ENCODE peak calls at places on chromosomes 7 and 10, in four cellular contexts. X is suprapubic skin, Z is mammary epithelial cell, U is left ventricle myocardium inferior. P is an unnamed sample. For H3K9me3, the result is how much of the 10 kb centered on the place peaks cover.

GRCh38 chr10:35379226-35380137 is 43.2 kb downstream of the CCNY start:
- DNase-seq in Z (no peak), X (no peak), U (peak), P (no peak)

GRCh38 chr7:28973591-28973990 is 15.5 kb upstream of the TRIL start:
- DNase-seq in X (no peak), Z (no peak), U (no peak), P (no peak)

GRCh38 chr7:30800785-30801252 is 29.6 kb downstream of the MINDY4 start:
- DNase-seq in X (no peak), Z (peak), U (no peak), P (peak)

GRCh38 chr7:129989466-129989865 is 36.7 kb upstream of the UBE2H start:
- DNase-seq in Z (peak), U (no peak), X (no peak), P (no peak)

GRCh38 chr7:47100815-47101435 is 481.0 kb downstream of the TNS3 start:
- DNase-seq in X (no peak), U (peak), Z (peak), P (peak)

GRCh38 chr7:20798081-20798693 is 11.5 kb upstream of the SP8 start:
- DNase-seq in U (no peak), X (no peak), Z (peak), P (peak)

GRCh38 chr10:123274513-123275182 is 120.4 kb downstream of the BUB3 start:
- DNase-seq in X (no peak), Z (no peak), U (no peak), P (no peak)

GRCh38 chr10:61869772-61870520 is 31.6 kb upstream of the ARID5B start:
- DNase-seq in U (no peak), X (no peak), Z (no peak), P (no peak)

GRCh38 chr10:124653811-124654651 is 90.1 kb downstream of the FAM53B start:
- DNase-seq in U (no peak), Z (peak), X (no peak), P (no peak)

GRCh38 chr10:87940210-87940609 is 76.8 kb downstream of the PTEN start:
- DNase-seq in X (no peak), U (no peak), Z (no peak), P (no peak)

DNA sequence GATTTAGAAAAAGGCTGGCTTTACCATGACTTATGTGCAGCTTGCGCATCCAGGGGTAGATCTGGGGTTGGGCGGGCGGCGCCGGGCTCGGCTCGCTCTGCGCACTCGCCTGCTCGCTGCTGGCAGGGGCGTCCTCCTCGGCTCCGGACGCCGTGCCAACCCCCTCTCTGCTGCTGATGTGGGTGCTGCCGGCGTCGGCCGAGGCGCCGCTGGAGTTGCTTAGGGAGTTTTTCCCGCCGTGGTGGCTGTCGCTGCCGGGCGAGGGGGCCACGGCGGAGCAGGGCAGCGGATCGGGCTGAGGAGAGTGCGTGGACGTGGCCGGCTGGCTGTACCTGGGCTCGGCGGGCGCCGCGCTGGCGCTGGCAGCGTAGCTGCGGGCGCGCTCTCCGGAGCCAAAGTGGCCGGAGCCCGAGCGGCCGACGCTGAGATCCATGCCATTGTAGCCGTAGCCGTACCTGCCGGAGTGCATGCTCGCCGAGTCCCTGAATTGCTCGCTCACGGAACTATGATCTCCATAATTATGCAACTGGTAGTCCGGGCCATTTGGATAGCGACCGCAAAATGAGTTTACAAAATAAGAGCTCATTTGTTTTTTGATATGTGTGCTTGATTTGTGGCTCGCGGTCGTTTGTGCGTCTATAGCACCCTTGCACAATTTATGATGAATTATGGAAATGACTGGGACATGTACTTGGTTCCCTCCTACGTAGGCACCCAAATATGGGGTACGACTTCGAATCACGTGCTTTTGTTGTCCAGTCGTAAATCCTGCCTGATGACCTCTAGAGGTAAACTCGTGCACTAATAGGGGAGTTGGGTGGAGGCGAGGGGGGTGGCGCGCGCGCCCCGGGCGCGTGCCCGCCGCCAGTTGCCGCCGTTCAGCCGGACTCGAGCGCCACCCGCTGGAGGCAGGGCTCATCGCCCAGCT is at the start of gene HOXA5:
- DNase-seq in U (no peak), X (peak), Z (peak), P (peak)
- H3K4me3 ChIP-seq in U (peak), X (peak), Z (peak), P (peak)

GRCh38 chr7:22771829-22772228 is 44.8 kb downstream of the IL6 start:
- DNase-seq in Z (no peak), X (no peak), U (no peak), P (no peak)

GRCh38 chr7:22776964-22777363 is 45.7 kb downstream of the TOMM7 start:
- DNase-seq in Z (no peak), X (no peak), U (no peak), P (no peak)

GRCh38 chr7:22772885-22773284 is 45.9 kb downstream of the IL6 start:
- DNase-seq in Z (no peak), X (no peak), U (no peak), P (no peak)

GRCh38 chr7:22765609-22766008 is 38.6 kb downstream of the IL6 start:
- DNase-seq in X (no peak), U (no peak), Z (no peak), P (no peak)

GRCh38 chr7:22771194-22771593 is 44.2 kb downstream of the IL6 start:
- DNase-seq in U (no peak), X (no peak), Z (no peak), P (no peak)
- H3K9me3 ChIP-seq in U (under half), X (under half), Z (under half), P (under half)

GRCh38 chr10:19713800-19714525 is 102.3 kb upstream of the PLXDC2 start:
- DNase-seq in Z (no peak), U (no peak), X (no peak), P (peak)
- H3K4me3 ChIP-seq in Z (no peak), U (no peak), X (no peak), P (no peak)

DNA sequence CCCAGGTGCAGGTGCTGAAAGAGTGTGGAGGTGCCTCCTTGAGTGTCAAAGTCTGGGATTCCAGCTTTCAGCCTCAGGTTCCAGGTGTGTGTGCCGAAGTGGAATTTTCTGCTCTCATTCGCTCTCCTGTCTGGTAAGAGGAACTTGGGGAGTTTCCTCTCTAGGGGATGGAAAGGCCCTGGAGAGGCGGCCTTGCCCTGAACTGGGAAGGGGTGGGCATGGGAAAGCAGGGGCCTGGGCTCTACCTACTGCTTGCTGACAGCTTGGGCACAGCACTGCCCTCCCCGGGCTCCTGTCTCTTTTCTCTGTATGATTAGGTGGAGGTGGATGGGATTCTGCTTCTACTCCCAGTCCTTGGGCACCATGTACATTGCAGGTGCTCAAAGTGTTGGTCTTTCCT is 192.8 kb downstream of the ZNF716 start:
- DNase-seq in X (no peak), Z (no peak), U (no peak), P (no peak)
- H3K9me3 ChIP-seq in X (under half), Z (under half), U (under half), P (under half)

GRCh38 chr10:131453772-131454634 is 142.5 kb upstream of the TCERG1L start:
- DNase-seq in U (peak), Z (no peak), X (peak), P (no peak)
- H3K4me3 ChIP-seq in U (peak), Z (no peak), X (peak), P (no peak)

GRCh38 chr7:2853147-2853546 is 9.0 kb upstream of the GNA12 start:
- DNase-seq in X (no peak), Z (no peak), U (no peak), P (no peak)

GRCh38 chr7:2855386-2855785 is 11.3 kb upstream of the GNA12 start:
- DNase-seq in X (no peak), U (no peak), Z (peak), P (no peak)

GRCh38 chr7:2860627-2861133 is 16.6 kb upstream of the GNA12 start:
- DNase-seq in X (no peak), U (no peak), Z (peak), P (no peak)

GRCh38 chr7:2859952-2860351 is 15.8 kb upstream of the GNA12 start:
- DNase-seq in U (no peak), X (no peak), Z (no peak), P (no peak)

DNA sequence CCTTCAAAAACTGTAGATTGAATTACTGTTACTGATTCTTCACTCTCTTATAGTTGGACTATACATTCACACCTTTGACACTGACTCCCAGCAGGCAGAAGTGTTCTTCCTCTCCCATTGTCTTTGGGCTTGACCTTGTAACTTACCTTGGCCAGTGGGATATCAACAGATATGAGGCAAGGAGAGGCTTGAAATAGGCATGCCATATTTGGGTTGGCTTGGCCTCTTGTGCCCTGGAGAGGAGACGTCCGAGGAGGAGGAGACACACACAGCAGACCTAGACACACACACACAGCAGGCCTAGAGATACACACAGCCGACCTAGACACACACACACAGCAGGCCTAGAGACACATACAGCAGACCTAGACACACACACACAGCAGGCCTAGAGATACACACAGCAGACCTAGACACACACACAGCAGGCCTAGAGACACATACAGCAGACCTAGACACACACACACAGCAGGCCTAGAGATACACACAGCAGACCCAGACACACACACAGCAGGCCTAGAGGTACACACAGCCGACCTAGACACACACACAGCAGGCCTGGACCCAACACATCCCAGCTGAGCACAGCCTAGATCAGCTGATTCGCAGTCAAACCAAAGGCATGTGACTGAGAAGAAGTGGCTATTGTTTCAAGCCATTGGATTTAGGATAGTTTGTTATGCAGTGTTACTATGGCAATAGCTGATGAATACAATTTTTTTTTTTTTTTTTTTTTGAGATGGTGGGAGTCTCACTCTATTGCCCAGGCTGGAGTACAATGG is 12.5 kb upstream of the GNA12 start:
- DNase-seq in U (no peak), X (no peak), Z (peak), P (no peak)
- H3K9me3 ChIP-seq in U (under half), X (under half), Z (under half), P (under half)

GRCh38 chr7:27124096-27124978 is 6.2 kb downstream of the HOXA4 start:
- DNase-seq in X (no peak), U (no peak), Z (peak), P (no peak)
- H3K4me3 ChIP-seq in X (no peak), U (no peak), Z (peak), P (no peak)

GRCh38 chr10:78995977-78996355 is 72.8 kb upstream of the ZMIZ1 start:
- DNase-seq in U (no peak), Z (no peak), X (no peak), P (no peak)

GRCh38 chr10:78996449-78997129 is 72.2 kb upstream of the ZMIZ1 start:
- DNase-seq in U (no peak), X (no peak), Z (no peak), P (no peak)

GRCh38 chr10:78991187-78991586 is 77.6 kb upstream of the ZMIZ1 start:
- DNase-seq in U (no peak), X (no peak), Z (peak), P (no peak)

GRCh38 chr10:78993523-78993922 is 75.2 kb upstream of the ZMIZ1 start:
- DNase-seq in X (no peak), Z (no peak), U (no peak), P (no peak)

DNA sequence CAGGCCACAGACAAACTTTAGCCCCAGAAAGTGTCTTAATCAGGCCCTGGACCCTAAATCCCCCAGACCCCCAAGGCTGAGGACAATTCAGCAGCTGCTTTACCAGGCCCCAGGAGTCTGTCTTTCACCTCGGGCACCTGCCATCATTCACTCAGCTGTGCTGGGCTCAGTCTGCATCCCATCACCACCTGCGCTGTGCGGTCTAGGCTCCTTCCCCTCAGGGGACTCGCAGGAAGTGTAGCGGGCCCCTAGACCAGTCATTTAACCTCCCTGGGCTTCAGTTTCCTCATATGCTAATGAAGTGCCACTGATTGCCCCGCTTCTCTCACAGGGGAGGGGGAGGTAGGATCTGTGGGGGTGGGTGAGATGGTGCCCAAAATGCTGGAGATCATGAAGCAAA is 76.4 kb upstream of the ZMIZ1 start:
- DNase-seq in X (no peak), U (no peak), Z (no peak), P (no peak)
- H3K9me3 ChIP-seq in X (under half), U (under half), Z (under half), P (under half)

GRCh38 chr10:110501142-110501937 is 3.6 kb downstream of the DUSP5 start:
- DNase-seq in X (peak), Z (peak), U (peak), P (peak)

GRCh38 chr10:110498982-110499795 is 1.5 kb downstream of the DUSP5 start:
- DNase-seq in X (no peak), Z (peak), U (no peak), P (peak)

GRCh38 chr10:110499796-110500514 is 2.2 kb downstream of the DUSP5 start:
- DNase-seq in Z (no peak), X (no peak), U (no peak), P (no peak)

GRCh38 chr10:110502072-110502845 is 4.6 kb downstream of the DUSP5 start:
- DNase-seq in Z (no peak), X (no peak), U (no peak), P (no peak)

DNA sequence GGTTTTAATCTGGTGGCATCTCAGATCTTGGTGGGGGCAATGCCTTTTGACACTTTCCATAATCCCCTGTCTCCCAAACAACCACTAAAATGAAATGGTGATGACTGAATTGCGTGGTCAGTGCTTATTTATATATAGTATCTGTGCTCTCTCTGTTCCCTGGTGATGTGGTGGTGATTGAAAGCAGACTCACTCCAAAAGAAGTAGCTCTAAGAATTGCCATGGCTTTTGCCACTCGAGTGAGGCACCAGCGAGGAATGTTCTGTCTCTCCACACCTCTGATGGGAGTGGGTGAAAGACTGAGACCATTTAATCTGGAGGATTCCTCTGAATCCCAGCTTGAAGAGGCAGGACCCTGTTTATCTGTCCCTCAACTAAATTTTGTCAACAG is 2.8 kb downstream of the DUSP5 start:
- DNase-seq in Z (peak), U (no peak), X (no peak), P (no peak)
- H3K4me3 ChIP-seq in Z (peak), U (peak), X (no peak), P (no peak)

DNA sequence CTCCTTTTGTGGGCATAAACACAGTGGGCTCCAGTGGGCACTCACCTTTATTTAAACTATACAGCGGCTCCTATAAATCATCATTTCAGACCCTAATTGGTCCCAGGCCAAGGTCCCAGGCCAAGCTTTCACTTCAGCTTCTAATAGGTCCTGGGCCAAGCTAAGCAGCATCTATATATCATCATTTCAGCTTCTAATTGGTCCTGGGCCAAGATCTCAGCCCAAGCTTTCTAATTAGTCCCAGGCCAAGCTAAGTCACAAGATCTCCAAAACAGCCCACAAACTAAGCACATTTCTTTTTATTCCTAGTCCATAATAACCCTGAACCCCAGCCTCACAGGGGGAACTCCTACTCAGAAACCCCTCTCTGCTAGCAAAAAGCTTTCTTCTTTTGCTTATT is 47.1 kb downstream of the ZNF680 start:
- DNase-seq in X (no peak), Z (no peak), U (no peak), P (no peak)
- H3K9me3 ChIP-seq in X (under half), Z (under half), U (half or more), P (under half)